ENCODE peak calls at places on chromosomes 16 and 17, in ten cellular contexts. B is right cardiac atrium; X is gastroesophageal sphincter; Q is upper lobe of left lung; H is left cardiac atrium; F is left ventricle myocardium superior; Y is upper lobe of right lung; R is T-helper 17 cell; Z is mucosa of descending colon; L is CD4-positive, alpha-beta T cell. K is an unnamed sample.

GRCh38 chr17:17494499-17495447 is 1.4 kb downstream of the RASD1 start:
- ATAC-seq in L (no peak), Y (peak; percentile 2), Q (peak; percentile 16), Z (peak; percentile 3), F (peak; percentile 7), R (no peak), H (peak; percentile 5), X (no peak), B (peak; percentile 2), K (no peak)

GRCh38 chr17:48432820-48433775 is 3.1 kb upstream of the SKAP1 start:
- ATAC-seq in R (no peak), Y (no peak), Z (no peak), H (no peak), Q (no peak), B (no peak), L (no peak), F (no peak), X (no peak), K (no peak)

GRCh38 chr17:13306310-13306962 is 288.6 kb upstream of the ELAC2 start:
- ATAC-seq in R (no peak), B (no peak), Y (peak; percentile 69), X (peak; percentile 53), Q (no peak), H (no peak), F (peak; percentile 47), Z (peak; percentile 65), L (no peak), K (peak; percentile 99)

GRCh38 chr17:19534562-19535149 is 1.0 kb downstream of the SLC47A1 start:
- ATAC-seq in L (peak; percentile 34), H (no peak), X (no peak), Z (no peak), F (no peak), B (no peak), Q (no peak), Y (no peak), R (peak; percentile 25), K (no peak)

GRCh38 chr17:57295526-57296023 is 39.3 kb downstream of the MSI2 start:
- ATAC-seq in B (no peak), X (no peak), L (peak; percentile 32), Q (no peak), H (no peak), R (no peak), Y (no peak), Z (peak; percentile 66), F (no peak), K (peak; percentile 58)

GRCh38 chr16:23701045-23701444 is 12.0 kb downstream of the ERN2 start:
- ATAC-seq in Y (no peak), B (no peak), H (no peak), L (no peak), F (no peak), R (no peak), Q (no peak), X (no peak), Z (no peak), K (no peak)

GRCh38 chr17:31877911-31878702 is 19.1 kb upstream of the COPRS start:
- ATAC-seq in Y (no peak), X (no peak), F (no peak), H (no peak), R (no peak), Z (no peak), Q (no peak), B (no peak), L (no peak), K (no peak)

GRCh38 chr17:58368860-58369213 is 16.8 kb upstream of the SUPT4H1 start:
- ATAC-seq in Q (no peak), R (no peak), Y (no peak), F (no peak), B (no peak), H (no peak), Z (no peak), X (no peak), L (no peak), K (no peak)

GRCh38 chr17:78735832-78736525 is 46.1 kb downstream of the CYTH1 start:
- ATAC-seq in R (peak; percentile 33), B (peak; percentile 2), Y (peak; percentile 71), Z (peak; percentile 87), H (no peak), F (no peak), X (no peak), Q (peak; percentile 62), L (peak; percentile 17), K (peak; percentile 39)

GRCh38 chr16:85623997-85624601 is 11.0 kb downstream of the GSE1 start:
- ATAC-seq in Z (no peak), B (no peak), Q (no peak), Y (no peak), L (no peak), R (no peak), F (no peak), X (no peak), H (no peak), K (no peak)

GRCh38 chr17:1769826-1770477 is 8.1 kb downstream of the SERPINF1 start:
- ATAC-seq in H (no peak), R (no peak), X (no peak), L (peak; percentile 53), Q (no peak), Y (peak; percentile 79), B (no peak), Z (peak; percentile 23), F (no peak), K (no peak)

GRCh38 chr17:9432121-9432866 is 143.3 kb downstream of the STX8 start:
- ATAC-seq in H (no peak), Q (no peak), B (no peak), F (peak; percentile 43), Y (peak; percentile 31), X (peak; percentile 82), R (no peak), L (no peak), Z (peak; percentile 59), K (no peak)

GRCh38 chr17:62720126-62720850 is 87.8 kb downstream of the MARCHF10 start:
- ATAC-seq in Q (peak; percentile 25), Y (peak; percentile 83), R (no peak), H (no peak), L (no peak), Z (no peak), X (no peak), B (no peak), F (no peak), K (no peak)

GRCh38 chr16:57480127-57480753 is 6.1 kb downstream of the DOK4 start:
- ATAC-seq in B (peak; percentile 84), Y (peak; percentile 82), H (peak; percentile 73), L (no peak), Q (peak; percentile 80), Z (peak; percentile 90), R (no peak), F (peak; percentile 79), X (peak; percentile 78), K (peak; percentile 48)

GRCh38 chr16:616771-617586 is 13.8 kb upstream of the WFIKKN1 start:
- ATAC-seq in Q (peak; percentile 80), H (no peak), X (no peak), B (peak; percentile 38), Z (peak; percentile 95), L (no peak), F (no peak), Y (peak; percentile 87), R (no peak), K (no peak)

GRCh38 chr17:77207689-77208216 is 67.0 kb downstream of the SEC14L1 start:
- ATAC-seq in F (no peak), L (no peak), Z (no peak), H (no peak), R (no peak), Q (no peak), B (no peak), Y (no peak), X (no peak), K (no peak)

GRCh38 chr17:17719966-17720543 is 38.8 kb downstream of the RAI1 start:
- ATAC-seq in X (no peak), F (peak; percentile 25), Q (no peak), L (no peak), R (no peak), B (no peak), Y (peak; percentile 24), Z (no peak), H (no peak), K (no peak)

GRCh38 chr16:68921654-68922053 is 78.3 kb downstream of the TANGO6 start:
- ATAC-seq in Z (peak; percentile 86), F (no peak), X (no peak), Q (no peak), B (no peak), R (no peak), H (no peak), L (no peak), Y (no peak), K (no peak)

GRCh38 chr16:80125677-80126076 is 415.1 kb upstream of the DYNLRB2 start:
- ATAC-seq in B (peak; percentile 83), X (peak; percentile 50), H (peak; percentile 86), Q (peak; percentile 79), L (no peak), Z (peak; percentile 33), F (peak; percentile 87), Y (peak; percentile 39), R (no peak), K (no peak)

GRCh38 chr16:4556112-4556511 is at the start of gene C16orf96:
- ATAC-seq in Y (peak; percentile 50), B (no peak), R (no peak), L (no peak), H (no peak), F (no peak), X (no peak), Z (no peak), Q (no peak), K (peak; percentile 35)

GRCh38 chr17:72342582-72343527 is 222.0 kb downstream of the SOX9 start:
- ATAC-seq in R (no peak), Q (peak; percentile 40), X (no peak), L (no peak), F (peak; percentile 65), B (peak; percentile 82), H (peak; percentile 77), Y (peak; percentile 77), Z (no peak), K (no peak)

GRCh38 chr17:1431631-1432104 is 24.4 kb downstream of the CRK start:
- ATAC-seq in Y (no peak), B (no peak), F (no peak), X (no peak), Q (no peak), L (no peak), Z (no peak), R (no peak), H (no peak), K (no peak)

GRCh38 chr16:53014287-53014686 is 38.4 kb downstream of the CHD9NB start:
- ATAC-seq in H (no peak), F (no peak), Q (no peak), L (no peak), X (no peak), R (no peak), Y (no peak), Z (no peak), B (no peak), K (no peak)

GRCh38 chr17:31415004-31415454 is 23.6 kb downstream of the RAB11FIP4 start:
- ATAC-seq in X (no peak), R (no peak), L (no peak), H (no peak), Z (peak; percentile 69), B (no peak), Q (peak; percentile 54), Y (peak; percentile 74), F (no peak), K (no peak)

GRCh38 chr16:71626018-71626857 is at the start of gene MARVELD3:
- ATAC-seq in Y (peak; percentile 82), Q (peak; percentile 58), X (no peak), R (peak; percentile 36), F (no peak), Z (peak; percentile 70), B (peak; percentile 47), L (no peak), H (peak; percentile 38), K (peak; percentile 52)

GRCh38 chr16:30030841-30031413 is at the start of gene TLCD3B:
- ATAC-seq in B (no peak), Q (no peak), Y (no peak), X (no peak), F (no peak), H (no peak), L (peak; percentile 32), Z (peak; percentile 9), R (no peak), K (peak; percentile 61)